ENCODE peak calls at places on chromosome 14, in seven cellular contexts. L is suprapubic skin; O is CD8-positive, alpha-beta T cell; D is lung; I is WERI-Rb-1; R is bronchial epithelial cell; E is astrocyte. C is an unnamed sample.

GRCh38 chr14:69592923-69593677 is 18.3 kb upstream of the SUSD6 start:
- DNase-seq in I (no peak), O (no peak), E (peak), L (no peak), R (peak), D (no peak), C (peak)

GRCh38 chr14:68815288-68816182 is 22.7 kb upstream of the ZFP36L1 start:
- DNase-seq in O (no peak), I (no peak), L (no peak), R (no peak), D (no peak), E (no peak), C (no peak)

GRCh38 chr14:105151131-105151837 is 17.3 kb downstream of the JAG2 start:
- DNase-seq in D (no peak), R (no peak), I (no peak), O (no peak), L (no peak), E (no peak), C (no peak)

GRCh38 chr14:30058401-30058800 is 130.8 kb upstream of the PRKD1 start:
- DNase-seq in D (no peak), O (no peak), L (no peak), I (no peak), E (peak), R (peak), C (no peak)

GRCh38 chr14:51884086-51884927 is 23.9 kb downstream of the GNG2 start:
- DNase-seq in L (no peak), O (no peak), I (no peak), D (no peak), E (peak), R (no peak), C (peak)

GRCh38 chr14:103317251-103317650 is 16.8 kb upstream of the EIF5 start:
- DNase-seq in L (peak), R (no peak), I (no peak), E (no peak), D (no peak), O (no peak), C (no peak)

GRCh38 chr14:24849471-24849870 is 200.5 kb downstream of the STXBP6 start:
- DNase-seq in I (no peak), L (no peak), D (no peak), R (no peak), E (no peak), O (no peak), C (peak)

GRCh38 chr14:105739331-105740102 is 213.1 kb downstream of the TMEM121 start:
- DNase-seq in I (no peak), D (no peak), E (no peak), L (no peak), O (no peak), R (no peak), C (no peak)

GRCh38 chr14:56808314-56809201 is 1.7 kb downstream of the OTX2 start:
- DNase-seq in R (no peak), I (peak), O (no peak), E (no peak), L (no peak), D (no peak), C (no peak)

GRCh38 chr14:102363182-102363952 is 626 bp downstream of the TECPR2 start:
- DNase-seq in I (peak), R (peak), O (no peak), E (peak), D (no peak), L (no peak), C (peak)

GRCh38 chr14:50342211-50343080 is 30.3 kb downstream of the DMAC2L start:
- DNase-seq in R (peak), L (no peak), O (no peak), E (peak), I (peak), D (no peak), C (peak)

GRCh38 chr14:29926701-29927595 is 699 bp downstream of the PRKD1 start:
- DNase-seq in L (peak), O (no peak), D (peak), I (peak), E (peak), R (no peak), C (peak)

GRCh38 chr14:56887211-56887610 is 76.9 kb upstream of the OTX2 start:
- DNase-seq in O (no peak), E (no peak), L (no peak), I (no peak), R (no peak), D (no peak), C (no peak)

GRCh38 chr14:44778562-44778961 is 183.2 kb downstream of the KLHL28 start:
- DNase-seq in L (no peak), D (no peak), R (peak), I (no peak), O (no peak), E (peak), C (peak)

GRCh38 chr14:95360828-95361227 is 41.1 kb upstream of the CLMN start:
- DNase-seq in R (no peak), O (no peak), I (no peak), E (no peak), L (no peak), D (no peak), C (no peak)

GRCh38 chr14:68975667-68976066 is 3.4 kb downstream of the ACTN1 start:
- DNase-seq in I (no peak), L (no peak), D (no peak), R (peak), E (peak), O (no peak), C (peak)

GRCh38 chr14:36604757-36605505 is 22.5 kb upstream of the NKX2-8 start:
- DNase-seq in O (no peak), R (peak), I (peak), E (peak), L (no peak), D (peak), C (peak)

GRCh38 chr14:66403183-66403582 is 83.0 kb upstream of the CCDC196 start:
- DNase-seq in O (no peak), R (peak), E (peak), D (no peak), L (no peak), I (peak), C (peak)

GRCh38 chr14:88225721-88226120 is 97.3 kb downstream of the KCNK10 start:
- DNase-seq in I (no peak), E (no peak), D (no peak), O (no peak), R (no peak), L (no peak), C (no peak)

GRCh38 chr14:41899416-41899815 is 292.7 kb downstream of the LRFN5 start:
- DNase-seq in D (no peak), O (no peak), L (no peak), I (no peak), R (no peak), E (peak), C (peak)

GRCh38 chr14:21057803-21058675 is at the start of gene RNASE8:
- DNase-seq in I (no peak), L (no peak), O (no peak), D (no peak), R (peak), E (peak), C (peak)

GRCh38 chr14:50594577-50595316 is 34.8 kb downstream of the ATL1 start:
- DNase-seq in R (no peak), E (no peak), D (no peak), I (no peak), O (no peak), L (no peak), C (no peak)

GRCh38 chr14:23056257-23056955 is 914 bp downstream of the CDH24 start:
- DNase-seq in L (no peak), O (peak), E (peak), R (peak), D (peak), I (peak), C (peak)

GRCh38 chr14:54589076-54589475 is 22.1 kb downstream of the SAMD4A start:
- DNase-seq in L (no peak), I (no peak), R (peak), E (no peak), D (no peak), O (no peak), C (peak)

GRCh38 chr14:61726772-61727658 is 31.7 kb downstream of the HIF1A start:
- DNase-seq in I (no peak), D (no peak), O (no peak), R (no peak), L (no peak), E (no peak), C (no peak)

GRCh38 chr14:41285193-41285748 is 321.4 kb upstream of the LRFN5 start:
- DNase-seq in O (no peak), R (peak), I (no peak), L (no peak), D (no peak), E (peak), C (no peak)

GRCh38 chr14:91311284-91311662 is 66.8 kb upstream of the GPR68 start:
- DNase-seq in D (no peak), R (no peak), E (no peak), O (peak), L (no peak), I (no peak), C (no peak)

GRCh38 chr14:55747186-55747585 is 167.2 kb downstream of the KTN1 start:
- DNase-seq in I (no peak), O (no peak), L (no peak), D (no peak), R (peak), E (no peak), C (no peak)

GRCh38 chr14:101039031-101039754 is 135.7 kb upstream of the RTL1 start:
- DNase-seq in I (no peak), D (no peak), E (no peak), R (no peak), O (no peak), L (peak), C (no peak)

GRCh38 chr14:84272290-84272721 is 1257.6 kb upstream of the FLRT2 start:
- DNase-seq in I (no peak), D (no peak), L (no peak), R (no peak), E (no peak), O (no peak), C (no peak)

GRCh38 chr14:95196268-95196667 is 38.9 kb upstream of the DICER1 start:
- DNase-seq in L (no peak), D (no peak), I (no peak), E (no peak), R (no peak), O (no peak), C (no peak)

GRCh38 chr14:102827716-102828115 is 50.5 kb downstream of the TRAF3 start:
- DNase-seq in E (peak), D (no peak), R (no peak), O (no peak), I (no peak), L (no peak), C (no peak)

GRCh38 chr14:77965919-77966435 is 166.1 kb downstream of the ADCK1 start:
- DNase-seq in D (no peak), I (no peak), E (peak), R (peak), O (no peak), L (no peak), C (peak)

GRCh38 chr14:91228112-91229004 is 16.1 kb downstream of the GPR68 start:
- DNase-seq in R (peak), I (no peak), O (peak), L (no peak), D (no peak), E (peak), C (peak)

GRCh38 chr14:22545842-22546721 is 42.9 kb downstream of the DAD1 start:
- DNase-seq in I (no peak), L (no peak), E (peak), R (peak), O (no peak), D (no peak), C (peak)

GRCh38 chr14:99885649-99885958 is 92.4 kb downstream of the EML1 start:
- DNase-seq in O (no peak), I (no peak), D (no peak), L (no peak), R (no peak), E (no peak), C (no peak)
- TF ChIP-seq CTCF in O (peak), I (no peak), D (no peak), L (no peak), R (no peak), E (no peak), C (no peak)

DNA sequence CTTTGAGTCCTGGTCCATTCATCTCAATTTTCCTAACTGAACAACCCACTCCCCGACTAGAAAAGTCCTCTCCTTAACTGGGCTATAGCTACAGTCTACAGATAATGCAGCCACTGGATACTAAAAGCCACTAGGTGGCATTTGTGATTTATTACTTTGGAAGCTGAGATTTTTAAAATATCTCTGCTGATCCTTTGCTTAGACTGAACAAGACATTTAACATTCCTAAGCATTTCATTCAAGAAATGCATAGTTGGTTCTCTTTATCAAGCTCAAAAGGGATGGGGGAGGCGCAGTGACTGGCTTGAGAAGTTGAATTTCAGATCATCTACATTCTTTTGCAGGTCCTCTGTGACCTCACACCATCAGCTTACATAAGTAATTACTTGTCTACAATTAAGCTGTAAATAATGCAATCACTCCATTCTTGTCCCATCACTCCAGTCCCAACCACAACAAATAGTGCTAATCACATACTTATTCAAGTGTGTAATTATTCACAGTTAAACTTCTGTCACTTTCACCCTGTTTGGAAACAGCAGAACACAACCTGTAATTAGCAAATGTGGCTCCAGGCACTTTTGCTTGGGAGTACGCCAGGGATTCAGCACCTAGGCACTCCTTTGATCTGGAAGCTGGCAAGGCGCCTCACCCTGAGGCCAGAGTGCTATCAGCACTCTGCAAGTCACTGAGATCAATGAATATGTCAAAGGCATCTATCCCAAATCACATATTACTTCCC is 203.5 kb downstream of the NOVA1 start:
- DNase-seq in O (no peak), D (no peak), E (peak), I (no peak), R (peak), L (no peak), C (peak)
- TF ChIP-seq CTCF in O (no peak), D (no peak), E (peak), I (peak), R (peak), L (no peak), C (no peak)

GRCh38 chr14:31745741-31746140 is 184.5 kb downstream of the NUBPL start:
- DNase-seq in R (no peak), E (no peak), I (no peak), L (no peak), O (no peak), D (no peak), C (no peak)
- TF ChIP-seq CTCF in R (no peak), E (no peak), I (no peak), L (no peak), O (no peak), D (no peak), C (no peak)

DNA sequence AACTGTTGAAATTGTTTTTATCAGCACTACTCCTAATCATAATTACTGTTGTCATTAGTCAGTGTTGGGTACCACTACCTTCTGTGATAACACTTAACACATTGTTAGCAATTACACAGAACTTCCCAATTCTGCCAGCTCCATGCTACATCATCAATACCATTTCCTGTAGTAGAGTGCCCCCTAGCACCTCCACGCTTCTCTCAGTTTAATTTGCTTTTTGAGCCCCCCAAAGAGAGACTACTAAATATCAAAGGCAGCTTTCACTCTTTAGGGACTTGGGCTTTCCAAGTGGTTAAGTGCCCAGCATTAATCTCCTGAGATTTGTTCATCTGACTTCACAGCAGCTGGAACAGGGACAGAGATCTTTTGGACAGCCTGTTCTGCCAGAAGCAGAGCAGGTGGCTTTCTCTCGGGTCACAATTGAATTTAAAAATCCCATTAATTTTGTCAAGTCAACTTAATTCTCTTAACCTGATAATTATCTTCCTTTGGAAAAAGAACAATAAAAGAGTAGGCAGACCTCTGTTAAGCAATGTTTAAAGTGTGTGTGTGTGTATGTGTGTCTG is 954.9 kb downstream of the DIO2 start:
- DNase-seq in E (no peak), I (peak), D (no peak), O (no peak), R (no peak), L (no peak), C (no peak)
- TF ChIP-seq CTCF in E (no peak), I (peak), D (no peak), O (no peak), R (no peak), L (no peak), C (no peak)

GRCh38 chr14:33647385-33647786 is 303.5 kb downstream of the EGLN3 start:
- DNase-seq in L (no peak), R (peak), O (no peak), I (no peak), D (no peak), E (peak), C (peak)
- TF ChIP-seq CTCF in L (no peak), R (no peak), O (no peak), I (no peak), D (no peak), E (no peak), C (no peak)

DNA sequence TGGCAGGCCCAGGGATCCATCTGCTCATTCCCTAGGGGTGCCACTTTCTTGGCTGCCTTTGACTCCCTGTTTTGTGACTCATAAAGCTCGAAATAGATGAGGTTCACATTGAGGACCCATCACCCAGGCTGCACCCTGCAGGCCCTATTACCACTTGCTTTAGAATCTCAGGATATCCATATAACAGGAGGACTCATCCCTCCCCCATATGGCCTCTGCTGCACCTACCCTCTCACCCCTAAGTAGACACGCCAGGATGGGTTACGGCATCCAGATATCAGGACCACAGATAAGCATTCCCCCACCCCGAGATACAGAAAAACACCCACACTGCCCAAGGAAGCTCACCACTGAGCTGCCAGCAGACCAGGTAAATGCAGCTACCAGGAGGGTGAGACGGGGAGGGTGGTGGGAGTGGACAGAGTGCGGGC is 155.7 kb downstream of the DPF3 start:
- DNase-seq in R (no peak), D (no peak), L (no peak), O (no peak), I (no peak), E (no peak), C (no peak)
- TF ChIP-seq CTCF in R (no peak), D (no peak), L (no peak), O (no peak), I (no peak), E (no peak), C (no peak)

GRCh38 chr14:70888681-70889175 is 18.5 kb upstream of the PCNX1 start:
- DNase-seq in E (peak), O (no peak), R (peak), L (no peak), I (no peak), D (no peak), C (peak)

GRCh38 chr14:70886421-70887206 is 20.6 kb upstream of the PCNX1 start:
- DNase-seq in E (no peak), D (no peak), O (no peak), R (no peak), I (no peak), L (no peak), C (no peak)

GRCh38 chr14:70887207-70888150 is 19.8 kb upstream of the PCNX1 start:
- DNase-seq in R (peak), I (no peak), L (no peak), O (no peak), E (peak), D (no peak), C (peak)

GRCh38 chr14:70889555-70889954 is 17.7 kb upstream of the PCNX1 start:
- DNase-seq in L (no peak), I (no peak), D (no peak), O (no peak), E (no peak), R (no peak), C (no peak)

DNA sequence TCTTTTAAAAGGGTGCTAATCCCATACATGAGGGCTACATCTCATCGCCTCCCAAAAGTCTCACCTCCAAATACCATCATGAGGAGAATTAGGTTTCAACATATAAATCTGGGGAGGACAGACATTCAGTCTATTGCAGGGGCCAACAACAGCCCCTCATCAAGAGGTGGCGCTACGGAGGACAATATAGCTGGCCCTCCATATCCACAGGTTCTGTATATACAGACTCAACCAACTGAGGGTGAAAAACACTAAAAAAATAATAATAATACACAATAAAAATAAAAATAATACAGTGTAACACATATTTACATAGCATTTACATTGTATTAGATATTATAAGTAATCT is 19.1 kb upstream of the PCNX1 start:
- DNase-seq in O (no peak), R (no peak), L (no peak), D (no peak), E (no peak), I (no peak), C (no peak)
- TF ChIP-seq CTCF in O (no peak), R (no peak), L (no peak), D (no peak), E (no peak), I (no peak), C (no peak)

GRCh38 chr14:90109858-90110257 is 48.1 kb downstream of the KCNK13 start:
- DNase-seq in O (no peak), L (no peak), E (no peak), D (no peak), R (peak), I (peak), C (no peak)
- TF ChIP-seq CTCF in O (no peak), L (no peak), E (peak), D (no peak), R (peak), I (peak), C (no peak)

DNA sequence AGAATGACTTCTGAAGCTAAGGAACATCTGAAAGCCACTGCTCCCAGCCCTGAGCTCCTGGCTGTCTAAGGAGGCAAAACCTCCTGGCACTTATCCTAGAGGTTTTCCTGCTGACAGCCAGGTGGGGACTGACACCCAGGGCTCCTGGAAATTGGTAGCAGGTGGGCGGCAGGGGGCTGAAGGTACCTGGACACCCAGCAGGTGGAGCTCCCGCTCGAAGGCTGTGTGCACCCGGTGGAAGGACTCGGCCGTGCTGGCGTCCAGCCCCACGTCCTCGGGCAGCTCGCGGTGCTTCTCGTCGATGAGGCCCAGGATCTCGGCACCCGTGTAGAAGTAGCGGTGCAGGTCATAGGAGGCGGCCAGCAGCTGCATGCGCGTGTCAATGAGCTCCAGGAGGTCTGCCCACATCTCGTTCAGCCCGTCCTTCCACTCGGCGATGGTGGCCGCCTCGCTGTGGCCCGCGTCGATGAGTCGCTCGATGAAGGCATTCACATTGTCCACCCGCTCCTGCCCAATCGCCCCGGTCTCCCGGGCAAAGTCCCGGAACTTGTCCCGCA is 68.2 kb downstream of the PLEKHG3 start:
- DNase-seq in D (no peak), O (no peak), R (no peak), I (peak), L (no peak), E (no peak), C (no peak)
- TF ChIP-seq CTCF in D (no peak), O (no peak), R (no peak), I (peak), L (no peak), E (no peak), C (no peak)